ENCODE peak calls at places on chromosome X, in seven cellular contexts. Z is HFFc6, J is IMR-90, T is LNCaP clone FGC, K is progenitor cell of endocrine pancreas, O is mucosa of descending colon, L is GM12878. H is an unnamed sample.

GRCh38 chrX:74420194-74421035 is 878 bp upstream of the SLC16A2 start:
- DNase-seq in Z (peak; percentile 62), J (peak; percentile 48), T (peak; percentile 66), K (peak; percentile 48), O (peak; percentile 64), L (no peak), H (no peak)

GRCh38 chrX:56968980-56969379 is 26.4 kb downstream of the SPIN3 start:
- DNase-seq in Z (peak; percentile 37), J (peak; percentile 16), T (no peak), K (no peak), O (no peak), L (no peak), H (no peak)

GRCh38 chrX:68685722-68686683 is 38.5 kb downstream of the STARD8 start:
- DNase-seq in Z (no peak), J (peak; percentile 76), T (no peak), K (no peak), O (no peak), L (no peak), H (peak; percentile 73)

GRCh38 chrX:153902388-153902787 is 2.1 kb upstream of the AVPR2 start:
- DNase-seq in Z (no peak), J (no peak), T (no peak), K (no peak), O (no peak), L (no peak), H (no peak)

GRCh38 chrX:153517421-153517820 is at the start of gene ATP2B3:
- DNase-seq in Z (no peak), J (no peak), T (no peak), K (no peak), O (no peak), L (no peak), H (no peak)

GRCh38 chrX:42770566-42770965 is 7.4 kb downstream of the PPP1R2C start:
- DNase-seq in Z (no peak), J (no peak), T (no peak), K (no peak), O (no peak), L (no peak), H (no peak)

GRCh38 chrX:2901367-2902036 is 27.6 kb downstream of the ARSD start:
- DNase-seq in Z (no peak), J (peak; percentile 64), T (no peak), K (no peak), O (no peak), L (no peak), H (no peak)

GRCh38 chrX:120446503-120446902 is 22.6 kb downstream of the LAMP2 start:
- DNase-seq in Z (peak; percentile 47), J (peak; percentile 59), T (peak; percentile 78), K (no peak), O (no peak), L (no peak), H (no peak)

GRCh38 chrX:78665286-78665685 is 6.2 kb upstream of the RTL3 start:
- DNase-seq in Z (no peak), J (no peak), T (no peak), K (no peak), O (no peak), L (no peak), H (no peak)

GRCh38 chrX:7179446-7179845 is 31.5 kb upstream of the PUDP start:
- DNase-seq in Z (no peak), J (no peak), T (no peak), K (no peak), O (no peak), L (no peak), H (no peak)
- TF ChIP-seq CTCF in Z (no peak), J (no peak), T (no peak), K (no peak), O (no peak), L (no peak), H (no peak)

DNA sequence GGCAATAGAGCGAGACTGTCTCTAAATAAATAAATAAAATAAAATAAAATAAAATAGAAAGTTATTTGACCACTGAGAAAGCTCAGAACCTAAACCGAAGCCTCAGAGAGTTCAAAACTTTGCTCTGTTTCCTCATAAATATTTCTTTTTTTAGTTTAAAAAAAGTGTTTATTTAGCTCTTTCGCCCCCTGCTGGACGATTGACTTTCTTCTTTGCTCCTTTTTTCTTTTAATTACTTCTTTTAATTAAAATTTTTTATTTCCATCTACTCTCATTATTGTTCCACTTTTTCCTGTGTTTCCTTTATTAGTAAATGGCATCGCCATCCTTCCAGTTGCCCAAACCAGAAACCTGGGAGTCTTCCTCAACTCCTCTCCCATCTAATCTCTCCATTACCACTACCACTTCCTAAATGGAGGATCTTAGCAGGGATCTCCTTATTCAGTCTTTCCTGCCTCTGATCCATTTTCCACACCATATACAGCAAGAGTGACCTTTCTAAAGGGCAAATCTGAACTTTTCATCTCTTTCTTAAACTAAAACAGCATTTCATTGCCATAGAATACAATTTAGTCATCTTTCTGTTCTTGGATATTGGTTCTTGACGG is 728 bp upstream of the IL13RA2 start:
- DNase-seq in Z (no peak), J (no peak), T (no peak), K (no peak), O (no peak), L (no peak), H (no peak)
- TF ChIP-seq CTCF in Z (peak; percentile 79), J (peak; percentile 41), T (no peak), K (peak; percentile 63), O (no peak), L (peak; percentile 34), H (peak; percentile 20)

DNA sequence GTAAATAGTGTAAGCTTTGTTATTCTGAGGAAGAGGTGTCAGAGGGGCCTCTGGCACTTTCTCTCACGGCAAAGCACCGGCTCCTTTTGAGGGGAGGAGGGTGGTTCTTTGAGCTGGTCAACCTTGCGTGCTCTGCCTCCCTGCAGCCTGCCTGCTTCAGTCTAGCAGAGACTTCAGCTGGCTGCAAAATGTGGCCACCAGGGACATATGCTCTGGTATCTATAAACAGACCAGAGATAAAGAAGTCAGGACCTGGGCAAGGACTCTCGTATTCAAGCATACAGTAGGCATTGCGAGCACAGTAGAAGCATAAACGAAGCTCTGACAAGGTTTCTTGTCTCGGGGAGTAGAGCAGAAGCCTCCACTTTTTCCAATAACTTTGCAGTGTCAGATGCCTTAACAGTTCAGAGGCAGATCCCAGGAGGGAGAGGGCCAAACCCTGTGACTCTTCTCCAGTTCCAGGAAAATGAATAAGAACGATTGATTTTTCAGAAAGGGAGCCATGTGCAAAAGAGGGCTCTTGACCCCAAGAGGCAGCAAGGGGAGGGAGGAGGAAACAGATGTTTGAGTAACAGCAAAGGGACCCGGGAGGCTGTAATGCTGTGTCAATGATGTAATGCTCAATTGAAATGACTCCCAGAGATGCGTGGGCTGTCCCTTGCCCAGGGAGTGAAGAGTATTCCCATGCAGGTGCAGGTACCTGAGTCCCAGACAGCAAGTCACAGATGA is 57.9 kb upstream of the TEX13D start:
- DNase-seq in Z (no peak), J (no peak), T (no peak), K (no peak), O (no peak), L (no peak), H (no peak)
- TF ChIP-seq CTCF in Z (no peak), J (no peak), T (no peak), K (no peak), O (no peak), L (no peak), H (no peak)

DNA sequence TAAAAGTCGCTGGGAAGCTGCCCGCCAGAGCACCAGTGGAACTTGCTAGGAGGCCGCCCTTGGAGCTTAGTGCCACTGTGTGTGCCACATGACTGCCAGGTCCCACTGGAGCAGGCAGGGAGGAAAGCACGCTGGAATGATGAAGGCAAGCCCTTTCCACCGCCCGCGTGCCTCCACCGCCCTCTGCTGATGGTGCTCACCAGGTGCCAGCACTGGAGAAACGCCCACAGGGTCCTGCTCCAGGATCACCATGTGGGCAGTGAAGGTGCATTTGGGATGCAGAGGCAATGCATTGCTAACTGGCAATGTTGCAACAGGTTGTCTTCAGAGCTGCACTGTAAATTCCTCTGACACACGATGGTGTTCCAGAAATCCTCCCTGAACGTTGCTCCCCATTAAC is 76.3 kb downstream of the SHROOM2 start:
- DNase-seq in Z (no peak), J (no peak), T (no peak), K (no peak), O (no peak), L (no peak), H (no peak)
- TF ChIP-seq CTCF in Z (no peak), J (no peak), T (no peak), K (no peak), O (no peak), L (peak; percentile 11), H (no peak)

H was measured in CD14-positive monocyte.